ENCODE peak calls at places on chromosomes 11 and 22, in six cellular contexts. Y, C, P, T, K and D are unnamed samples.

GRCh38 chr11:70547821-70548670 is 149.7 kb downstream of the CTTN start:
- DNase-seq in P (peak; percentile 15), T (no peak), K (no peak), C (no peak), Y (no peak), D (no peak)

GRCh38 chr11:124837491-124837856 is 27.8 kb upstream of the ROBO3 start:
- DNase-seq in P (peak; percentile 72), Y (peak; percentile 72), C (peak; percentile 93), K (peak; percentile 77), T (peak; percentile 88), D (peak; percentile 82)

GRCh38 chr11:24386551-24387404 is 110.1 kb upstream of the LUZP2 start:
- DNase-seq in C (peak; percentile 60), P (peak; percentile 56), T (peak; percentile 83), Y (no peak), K (peak; percentile 39), D (no peak)

GRCh38 chr11:67303132-67303988 is at the start of gene SSH3:
- DNase-seq in P (no peak), K (peak; percentile 91), T (peak; percentile 92), Y (peak; percentile 42), C (peak; percentile 88), D (no peak)

GRCh38 chr11:73598719-73599379 is 937 bp upstream of the FAM168A start:
- DNase-seq in K (no peak), T (no peak), Y (no peak), C (no peak), P (no peak), D (no peak)

GRCh38 chr11:72001834-72002591 is 3.3 kb downstream of the IL18BP start:
- DNase-seq in C (no peak), Y (no peak), K (no peak), T (no peak), P (no peak), D (no peak)

GRCh38 chr11:8283510-8284272 is 20.0 kb upstream of the LMO1 start:
- DNase-seq in C (no peak), P (no peak), Y (no peak), K (peak; percentile 36), T (peak; percentile 69), D (no peak)

GRCh38 chr11:106276126-106276525 is 198.7 kb downstream of the AASDHPPT start:
- DNase-seq in K (no peak), P (no peak), C (peak; percentile 17), T (no peak), Y (no peak), D (no peak)

GRCh38 chr11:64123102-64123434 is 42.8 kb downstream of the MACROD1 start:
- DNase-seq in P (no peak), Y (no peak), C (no peak), T (no peak), K (no peak), D (no peak)

GRCh38 chr11:67032830-67033555 is 10.1 kb downstream of the SYT12 start:
- DNase-seq in P (no peak), K (peak; percentile 76), T (no peak), C (peak; percentile 79), Y (no peak), D (no peak)

GRCh38 chr11:128579790-128580504 is 7.4 kb downstream of the ETS1 start:
- DNase-seq in T (no peak), K (no peak), C (peak; percentile 51), P (no peak), Y (no peak), D (no peak)

GRCh38 chr22:24230911-24231656 is 13.8 kb downstream of the GGT5 start:
- DNase-seq in T (peak; percentile 88), K (peak; percentile 40), Y (no peak), C (no peak), P (peak; percentile 86), D (peak; percentile 61)

GRCh38 chr11:67265633-67266423 is 445 bp upstream of the GRK2 start:
- DNase-seq in K (peak; percentile 89), Y (no peak), C (peak; percentile 77), P (peak; percentile 89), T (peak; percentile 84), D (peak; percentile 82)

GRCh38 chr22:43297246-43298061 is 45.7 kb downstream of the SCUBE1 start:
- DNase-seq in Y (no peak), P (no peak), K (no peak), C (no peak), T (no peak), D (no peak)

GRCh38 chr11:64609436-64610047 is 18.5 kb downstream of the SLC22A12 start:
- DNase-seq in P (peak; percentile 56), Y (no peak), K (no peak), C (no peak), T (peak; percentile 28), D (peak; percentile 48)

GRCh38 chr22:46083383-46084350 is 66.7 kb upstream of the PPARA start:
- DNase-seq in P (no peak), C (no peak), T (no peak), K (no peak), Y (no peak), D (no peak)

GRCh38 chr11:113114452-113115027 is 153.3 kb downstream of the NCAM1 start:
- DNase-seq in Y (no peak), C (peak; percentile 41), T (peak; percentile 67), K (peak; percentile 79), P (peak; percentile 67), D (peak; percentile 9)

GRCh38 chr11:64729851-64730382 is 6.9 kb upstream of the NRXN2 start:
- DNase-seq in T (peak; percentile 89), K (peak; percentile 53), Y (no peak), P (peak; percentile 68), C (peak; percentile 19), D (no peak)

GRCh38 chr11:134541951-134542350 is 129.9 kb upstream of the B3GAT1 start:
- DNase-seq in K (no peak), C (no peak), T (no peak), Y (no peak), P (no peak), D (no peak)

GRCh38 chr11:8035225-8035846 is 45.7 kb upstream of the TUB start:
- DNase-seq in P (no peak), Y (no peak), K (peak; percentile 38), T (no peak), C (no peak), D (no peak)

GRCh38 chr11:22780914-22781593 is 48.5 kb downstream of the SVIP start:
- DNase-seq in T (peak; percentile 11), Y (no peak), P (no peak), C (no peak), K (no peak), D (peak; percentile 32)

GRCh38 chr11:73121692-73122091 is 20.4 kb downstream of the FCHSD2 start:
- DNase-seq in Y (no peak), T (no peak), K (no peak), P (no peak), C (no peak), D (no peak)

GRCh38 chr11:117866526-117866925 is 9.9 kb downstream of the FXYD6 start:
- DNase-seq in K (no peak), P (no peak), T (no peak), Y (no peak), C (no peak), D (no peak)

GRCh38 chr11:127651175-127651887 is 650.8 kb upstream of the KIRREL3 start:
- DNase-seq in P (no peak), T (no peak), K (no peak), Y (no peak), C (peak; percentile 80), D (no peak)

GRCh38 chr11:8577791-8578581 is 16.0 kb downstream of the STK33 start:
- DNase-seq in K (no peak), C (peak; percentile 25), T (no peak), Y (no peak), P (no peak), D (no peak)

GRCh38 chr11:2180347-2180746 is 8.7 kb upstream of the TH start:
- DNase-seq in Y (no peak), T (no peak), C (no peak), K (no peak), P (no peak), D (no peak)

GRCh38 chr11:2179516-2179915 is 7.9 kb upstream of the TH start:
- DNase-seq in T (no peak), K (no peak), C (no peak), Y (no peak), P (no peak), D (no peak)

GRCh38 chr11:2178906-2179494 is 7.4 kb upstream of the TH start:
- DNase-seq in C (peak; percentile 96), K (peak; percentile 81), T (no peak), P (no peak), Y (peak; percentile 60), D (no peak)

GRCh38 chr11:2182075-2182474 is 10.5 kb upstream of the TH start:
- DNase-seq in Y (no peak), C (no peak), K (no peak), P (no peak), T (no peak), D (no peak)

DNA sequence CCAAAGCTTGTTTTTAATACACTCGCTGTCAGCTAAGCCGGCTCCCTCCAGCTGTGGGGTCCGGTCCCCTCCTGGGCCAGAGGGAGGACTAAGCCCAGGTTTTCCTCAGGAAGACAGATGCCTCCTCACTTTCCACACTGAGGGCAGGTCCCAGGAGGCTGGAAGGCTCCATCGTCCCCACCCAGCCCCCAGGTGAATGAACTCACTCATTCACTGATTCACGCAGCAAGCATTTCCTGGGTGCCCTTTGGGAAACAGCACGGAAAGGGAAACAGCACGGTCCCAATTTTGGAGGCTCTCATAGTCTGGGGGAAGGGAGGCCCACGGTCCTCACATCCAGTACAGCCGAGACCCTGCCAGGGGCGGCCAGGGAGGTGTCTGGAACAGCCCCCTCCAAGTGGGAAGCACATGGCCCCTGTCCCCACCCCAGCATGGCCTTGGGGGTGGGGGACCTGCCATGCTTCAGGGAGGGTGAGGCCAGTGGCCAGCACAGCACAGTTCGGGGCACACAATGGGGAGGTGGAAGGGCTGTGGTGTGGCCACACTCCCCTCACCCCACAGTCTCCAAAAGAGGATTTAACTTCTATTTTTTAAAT is 9.3 kb upstream of the TH start:
- DNase-seq in Y (no peak), C (peak; percentile 94), K (no peak), T (no peak), P (no peak), D (no peak)
- H3K4me2 ChIP-seq in Y (peak overlapping the region; percentile 90), C (peak overlapping the region; percentile 72), K (no peak overlapping the region), T (no peak overlapping the region), P (no peak overlapping the region), D (no peak overlapping the region)

GRCh38 chr22:38056969-38057841 is at the start of gene PICK1:
- DNase-seq in P (peak; percentile 93), C (peak; percentile 87), Y (peak; percentile 91), T (peak; percentile 96), K (peak; percentile 94), D (peak; percentile 85)
- H3K9me2 ChIP-seq in P (no peaks in the 10 kb centered on the region), C (no peaks in the 10 kb centered on the region), Y (no peaks in the 10 kb centered on the region), T (no peaks in the 10 kb centered on the region), K (no peaks in the 10 kb centered on the region), D (no peaks in the 10 kb centered on the region)

GRCh38 chr11:1450958-1451710 is 35.4 kb downstream of the MOB2 start:
- DNase-seq in K (no peak), Y (no peak), C (no peak), T (no peak), P (no peak), D (no peak)
- H3K4me2 ChIP-seq in K (no peak overlapping the region), Y (no peak overlapping the region), C (no peak overlapping the region), T (no peak overlapping the region), P (no peak overlapping the region), D (no peak overlapping the region)

DNA sequence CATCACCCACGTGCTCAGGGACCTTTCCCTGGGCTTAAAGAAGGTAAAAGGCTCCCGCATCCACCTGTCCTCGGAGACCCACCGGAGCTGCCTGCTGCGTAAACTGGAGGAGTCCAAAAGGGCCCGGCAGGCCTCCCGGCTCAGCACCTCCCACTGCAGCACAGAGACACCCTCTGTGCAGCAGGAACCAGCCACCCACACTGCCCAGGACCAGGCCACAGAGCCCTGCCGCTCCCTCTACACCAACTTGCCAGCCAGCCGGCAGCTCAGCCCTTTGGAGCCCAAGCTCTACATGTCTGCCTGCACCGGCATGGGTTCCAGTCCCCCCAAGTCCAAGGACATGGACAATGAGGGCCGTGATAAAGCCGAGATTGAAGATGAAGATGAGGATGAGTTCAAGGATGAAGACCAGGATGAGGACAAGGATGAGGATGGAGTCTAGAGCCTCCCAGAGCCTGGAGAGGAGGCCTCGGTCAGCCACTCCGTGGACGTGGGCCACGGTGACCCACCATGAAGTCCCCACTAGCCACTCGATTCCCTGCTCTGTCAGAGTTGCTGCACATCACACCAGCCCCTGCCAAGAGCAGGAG is 4.2 kb downstream of the CCDC116 start:
- DNase-seq in K (no peak), C (no peak), T (no peak), P (no peak), Y (no peak), D (no peak)
- H3K9me2 ChIP-seq in K (no peaks in the 10 kb centered on the region), C (no peaks in the 10 kb centered on the region), T (no peaks in the 10 kb centered on the region), P (no peaks in the 10 kb centered on the region), Y (no peaks in the 10 kb centered on the region), D (no peaks in the 10 kb centered on the region)